ENCODE peak calls at places on chromosomes 16 and 17, in seven cellular contexts. Q is Daoy, C is fibroblast of lung, M is AG09309, A is head of caudate nucleus, W is hypothalamus, J is Right ventricle myocardium superior. K is an unnamed sample.

GRCh38 chr16:19252904-19253303 is 32.6 kb upstream of the CLEC19A start:
- DNase-seq in Q (no peak), C (no peak), M (no peak), A (no peak), W (no peak), J (no peak), K (no peak)

GRCh38 chr17:8189041-8189710 is 804 bp downstream of the BORCS6 start:
- DNase-seq in Q (no peak), C (peak), M (no peak), A (no peak), W (peak), J (peak), K (peak)

GRCh38 chr17:48392836-48393235 is 37.2 kb downstream of the SKAP1 start:
- DNase-seq in Q (no peak), C (no peak), M (no peak), A (no peak), W (no peak), J (no peak), K (no peak)

GRCh38 chr16:84806256-84806889 is 13.4 kb upstream of the CRISPLD2 start:
- DNase-seq in Q (peak), C (peak), M (peak), A (no peak), W (no peak), J (peak), K (peak)

GRCh38 chr17:79923974-79924638 is 84.9 kb upstream of the CBX4 start:
- DNase-seq in Q (peak), C (no peak), M (no peak), A (peak), W (peak), J (no peak), K (no peak)

GRCh38 chr16:70162041-70162451 is 11.5 kb upstream of the CLEC18C start:
- DNase-seq in Q (peak), C (peak), M (no peak), A (peak), W (no peak), J (no peak), K (no peak)

GRCh38 chr16:65534121-65534528 is 412.3 kb upstream of the CDH11 start:
- DNase-seq in Q (peak), C (peak), M (no peak), A (no peak), W (no peak), J (no peak), K (no peak)

GRCh38 chr17:76772842-76773521 is 35.1 kb downstream of the MFSD11 start:
- DNase-seq in Q (peak), C (peak), M (peak), A (no peak), W (no peak), J (no peak), K (no peak)

GRCh38 chr16:90020838-90021382 is 1.7 kb upstream of the DBNDD1 start:
- DNase-seq in Q (peak), C (peak), M (no peak), A (peak), W (no peak), J (no peak), K (no peak)

GRCh38 chr17:32298721-32299578 is 33.3 kb downstream of the RHBDL3 start:
- DNase-seq in Q (no peak), C (no peak), M (no peak), A (peak), W (no peak), J (no peak), K (no peak)

GRCh38 chr16:10669791-10670190 is 24.9 kb downstream of the TEKT5 start:
- DNase-seq in Q (no peak), C (no peak), M (no peak), A (no peak), W (no peak), J (no peak), K (no peak)

GRCh38 chr17:74528491-74529199 is 2.6 kb downstream of the CD300LB start:
- DNase-seq in Q (no peak), C (no peak), M (no peak), A (peak), W (no peak), J (no peak), K (no peak)

GRCh38 chr17:63984206-63984605 is 11.5 kb upstream of the SCN4A start:
- DNase-seq in Q (no peak), C (peak), M (peak), A (no peak), W (no peak), J (no peak), K (no peak)

GRCh38 chr17:69501591-69502468 is 87.3 kb downstream of the MAP2K6 start:
- DNase-seq in Q (no peak), C (peak), M (no peak), A (peak), W (peak), J (no peak), K (peak)

GRCh38 chr16:85396879-85397871 is 215.9 kb upstream of the GSE1 start:
- DNase-seq in Q (peak), C (no peak), M (no peak), A (peak), W (no peak), J (peak), K (peak)

GRCh38 chr16:27722892-27723450 is 173.0 kb downstream of the KATNIP start:
- DNase-seq in Q (no peak), C (no peak), M (no peak), A (no peak), W (no peak), J (no peak), K (no peak)

K was measured in body of pancreas.